ENCODE peak calls at places on chromosomes 16 and 17, in four cellular contexts. E, K, I and D are unnamed samples.

GRCh38 chr17:63279498-63280230 is 166.4 kb downstream of the CYB561 start:
- DNase-seq in E (no peak), K (no peak), I (no peak), D (no peak)

GRCh38 chr16:24045641-24046040 is 209.9 kb downstream of the PRKCB start:
- DNase-seq in E (no peak), K (peak; percentile 6), I (no peak), D (no peak)

GRCh38 chr17:17822189-17822978 is 14.4 kb downstream of the SREBF1 start:
- DNase-seq in E (no peak), K (no peak), I (peak; percentile 67), D (no peak)

GRCh38 chr17:16322636-16323035 is 30.6 kb downstream of the CENPV start:
- DNase-seq in E (no peak), K (no peak), I (no peak), D (no peak)

GRCh38 chr16:82660078-82660645 is 33.4 kb downstream of the CDH13 start:
- DNase-seq in E (no peak), K (no peak), I (no peak), D (no peak)

GRCh38 chr16:24041834-24042631 is 206.2 kb downstream of the PRKCB start:
- DNase-seq in E (peak; percentile 83), K (peak; percentile 20), I (peak; percentile 85), D (peak; percentile 62)

GRCh38 chr16:87525352-87525751 is 32.5 kb upstream of the ZCCHC14 start:
- DNase-seq in E (no peak), K (no peak), I (no peak), D (no peak)

GRCh38 chr17:21039839-21040575 is 2.8 kb downstream of the USP22 start:
- DNase-seq in E (no peak), K (peak; percentile 50), I (peak; percentile 31), D (peak; percentile 15)

GRCh38 chr16:17409894-17410293 is 60.9 kb downstream of the XYLT1 start:
- DNase-seq in E (no peak), K (no peak), I (no peak), D (no peak)

GRCh38 chr16:84995666-84996065 is 15.7 kb downstream of the ZDHHC7 start:
- DNase-seq in E (no peak), K (no peak), I (peak; percentile 50), D (no peak)